ENCODE peak calls at places on chromosome 7, in five cellular contexts. One of them, this sample, is unnamed. For H3K9me3, the result is how much of the 10 kb centered on the place peaks cover.

GRCh38 chr7:98930921-98931320 is 52.6 kb downstream of the TRRAP start:
- DNase-seq in A549: no peak
- DNase-seq in HepG2: no peak
- DNase-seq in GM12878: peak
- DNase-seq in SK-N-SH: no peak
- DNase-seq in this sample: peak

GRCh38 chr7:99061001-99061779 is 82.7 kb downstream of the SMURF1 start:
- DNase-seq in A549: no peak
- DNase-seq in HepG2: no peak
- DNase-seq in GM12878: no peak
- DNase-seq in SK-N-SH: no peak
- DNase-seq in this sample: no peak

GRCh38 chr7:34385385-34385784 is 272.6 kb upstream of the NPSR1 start:
- DNase-seq in A549: no peak
- DNase-seq in HepG2: no peak
- DNase-seq in GM12878: no peak
- DNase-seq in SK-N-SH: no peak
- DNase-seq in this sample: no peak

GRCh38 chr7:2008936-2009540 is 223.7 kb downstream of the MAD1L1 start:
- DNase-seq in A549: no peak
- DNase-seq in HepG2: no peak
- DNase-seq in GM12878: no peak
- DNase-seq in SK-N-SH: peak
- DNase-seq in this sample: no peak

GRCh38 chr7:30348083-30348560 is 63.7 kb downstream of the ZNRF2 start:
- DNase-seq in A549: peak
- DNase-seq in HepG2: peak
- DNase-seq in GM12878: peak
- DNase-seq in SK-N-SH: no peak
- DNase-seq in this sample: peak

GRCh38 chr7:537911-538634 is 18.4 kb upstream of the PDGFA start:
- DNase-seq in A549: peak
- DNase-seq in HepG2: peak
- DNase-seq in GM12878: no peak
- DNase-seq in SK-N-SH: peak
- DNase-seq in this sample: peak

GRCh38 chr7:130071701-130072622 is 1.6 kb downstream of the KLHDC10 start:
- DNase-seq in A549: peak
- DNase-seq in HepG2: peak
- DNase-seq in GM12878: peak
- DNase-seq in SK-N-SH: peak
- DNase-seq in this sample: peak

GRCh38 chr7:1899951-1900762 is 230.1 kb downstream of the ELFN1 start:
- DNase-seq in A549: no peak
- DNase-seq in HepG2: no peak
- DNase-seq in GM12878: no peak
- DNase-seq in SK-N-SH: peak
- DNase-seq in this sample: no peak

GRCh38 chr7:69199661-69200060 is 398.6 kb upstream of the AUTS2 start:
- DNase-seq in A549: no peak
- DNase-seq in HepG2: no peak
- DNase-seq in GM12878: no peak
- DNase-seq in SK-N-SH: no peak
- DNase-seq in this sample: no peak

GRCh38 chr7:93592588-93593266 is 18.2 kb upstream of the CALCR start:
- DNase-seq in A549: no peak
- DNase-seq in HepG2: no peak
- DNase-seq in GM12878: no peak
- DNase-seq in SK-N-SH: no peak
- DNase-seq in this sample: no peak

GRCh38 chr7:2036786-2037185 is 196.0 kb downstream of the MAD1L1 start:
- DNase-seq in A549: no peak
- DNase-seq in HepG2: no peak
- DNase-seq in GM12878: no peak
- DNase-seq in SK-N-SH: peak
- DNase-seq in this sample: no peak

GRCh38 chr7:40531946-40532345 is 397.1 kb downstream of the SUGCT start:
- DNase-seq in A549: no peak
- DNase-seq in HepG2: no peak
- DNase-seq in GM12878: no peak
- DNase-seq in SK-N-SH: no peak
- DNase-seq in this sample: no peak

GRCh38 chr7:65722361-65722792 is 150.5 kb upstream of the VKORC1L1 start:
- DNase-seq in A549: peak
- DNase-seq in HepG2: peak
- DNase-seq in GM12878: peak
- DNase-seq in SK-N-SH: peak
- DNase-seq in this sample: peak

GRCh38 chr7:150842716-150843115 is 9.6 kb upstream of the AOC1 start:
- DNase-seq in A549: no peak
- DNase-seq in HepG2: no peak
- DNase-seq in GM12878: no peak
- DNase-seq in SK-N-SH: no peak
- DNase-seq in this sample: no peak

GRCh38 chr7:1946025-1946424 is 275.9 kb downstream of the ELFN1 start:
- DNase-seq in A549: no peak
- DNase-seq in HepG2: no peak
- DNase-seq in GM12878: no peak
- DNase-seq in SK-N-SH: no peak
- DNase-seq in this sample: no peak

GRCh38 chr7:100007887-100008286 is 7.5 kb upstream of the ZKSCAN1 start:
- DNase-seq in A549: no peak
- DNase-seq in HepG2: no peak
- DNase-seq in GM12878: no peak
- DNase-seq in SK-N-SH: no peak
- DNase-seq in this sample: no peak

GRCh38 chr7:9189683-9190082 is 756.3 kb downstream of the NXPH1 start:
- DNase-seq in A549: no peak
- DNase-seq in HepG2: no peak
- DNase-seq in GM12878: no peak
- DNase-seq in SK-N-SH: no peak
- DNase-seq in this sample: no peak

GRCh38 chr7:129857313-129857712 is 95.4 kb downstream of the UBE2H start:
- DNase-seq in A549: no peak
- DNase-seq in HepG2: no peak
- DNase-seq in GM12878: no peak
- DNase-seq in SK-N-SH: no peak
- DNase-seq in this sample: no peak

GRCh38 chr7:157602156-157602555 is 265.4 kb downstream of the DNAJB6 start:
- DNase-seq in A549: no peak
- DNase-seq in HepG2: no peak
- DNase-seq in GM12878: no peak
- DNase-seq in SK-N-SH: no peak
- DNase-seq in this sample: no peak

GRCh38 chr7:157601530-157601929 is 264.7 kb downstream of the DNAJB6 start:
- DNase-seq in A549: no peak
- DNase-seq in HepG2: no peak
- DNase-seq in GM12878: no peak
- DNase-seq in SK-N-SH: no peak
- DNase-seq in this sample: no peak

GRCh38 chr7:157603716-157604115 is 266.9 kb downstream of the DNAJB6 start:
- DNase-seq in A549: no peak
- DNase-seq in HepG2: no peak
- DNase-seq in GM12878: no peak
- DNase-seq in SK-N-SH: no peak
- DNase-seq in this sample: no peak

GRCh38 chr7:157603005-157603404 is 266.2 kb downstream of the DNAJB6 start:
- DNase-seq in A549: no peak
- DNase-seq in HepG2: no peak
- DNase-seq in GM12878: no peak
- DNase-seq in SK-N-SH: no peak
- DNase-seq in this sample: no peak

GRCh38 chr7:157602581-157602980 is 265.8 kb downstream of the DNAJB6 start:
- DNase-seq in A549: no peak
- DNase-seq in HepG2: no peak
- DNase-seq in GM12878: no peak
- DNase-seq in SK-N-SH: no peak
- DNase-seq in this sample: no peak
- H3K9me3 ChIP-seq in A549: under half
- H3K9me3 ChIP-seq in HepG2: under half
- H3K9me3 ChIP-seq in GM12878: under half
- H3K9me3 ChIP-seq in SK-N-SH: under half
- H3K9me3 ChIP-seq in this sample: half or more

DNA sequence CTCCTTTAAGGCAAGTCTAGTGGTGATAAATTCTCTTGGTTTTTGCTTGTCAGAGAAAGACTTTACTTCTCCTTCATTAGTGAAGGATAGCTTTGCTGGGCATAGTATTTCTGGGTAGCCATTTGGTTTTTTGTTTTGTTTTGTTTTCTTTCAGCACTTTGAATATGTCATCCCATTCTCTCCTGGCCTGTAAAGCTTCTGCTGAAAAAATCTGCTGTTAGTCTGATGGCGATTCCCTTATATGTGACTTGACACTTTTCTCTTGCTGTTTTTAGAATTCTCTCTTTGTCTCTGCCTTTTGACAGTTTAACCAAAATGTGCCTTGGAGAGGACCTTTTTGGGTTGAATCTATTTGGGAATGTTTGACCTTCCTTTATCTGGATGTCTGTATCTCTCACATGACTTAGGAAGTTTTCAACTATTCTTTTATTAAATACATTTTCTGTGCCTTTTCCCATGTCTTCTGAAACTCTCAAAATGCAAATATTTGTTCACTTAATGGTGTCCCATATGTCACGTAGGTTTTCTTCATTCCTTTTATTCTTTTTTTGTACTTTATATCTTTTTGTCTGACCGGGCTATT is 14.7 kb downstream of the TAS2R40 start:
- DNase-seq in A549: no peak
- DNase-seq in HepG2: no peak
- DNase-seq in GM12878: no peak
- DNase-seq in SK-N-SH: no peak
- DNase-seq in this sample: no peak
- TF ChIP-seq SMC3 in A549: no peak
- TF ChIP-seq SMC3 in HepG2: no peak
- TF ChIP-seq SMC3 in GM12878: no peak
- TF ChIP-seq SMC3 in SK-N-SH: no peak
- TF ChIP-seq SMC3 in this sample: no peak

GRCh38 chr7:158235862-158236261 is 351.8 kb downstream of the PTPRN2 start:
- DNase-seq in A549: no peak
- DNase-seq in HepG2: no peak
- DNase-seq in GM12878: no peak
- DNase-seq in SK-N-SH: no peak
- DNase-seq in this sample: no peak

GRCh38 chr7:158238616-158239289 is 348.9 kb downstream of the PTPRN2 start:
- DNase-seq in A549: no peak
- DNase-seq in HepG2: no peak
- DNase-seq in GM12878: no peak
- DNase-seq in SK-N-SH: no peak
- DNase-seq in this sample: no peak

GRCh38 chr7:158237672-158238335 is 349.8 kb downstream of the PTPRN2 start:
- DNase-seq in A549: no peak
- DNase-seq in HepG2: no peak
- DNase-seq in GM12878: no peak
- DNase-seq in SK-N-SH: no peak
- DNase-seq in this sample: no peak

GRCh38 chr7:158239290-158239981 is 348.2 kb downstream of the PTPRN2 start:
- DNase-seq in A549: no peak
- DNase-seq in HepG2: no peak
- DNase-seq in GM12878: no peak
- DNase-seq in SK-N-SH: peak
- DNase-seq in this sample: no peak

DNA sequence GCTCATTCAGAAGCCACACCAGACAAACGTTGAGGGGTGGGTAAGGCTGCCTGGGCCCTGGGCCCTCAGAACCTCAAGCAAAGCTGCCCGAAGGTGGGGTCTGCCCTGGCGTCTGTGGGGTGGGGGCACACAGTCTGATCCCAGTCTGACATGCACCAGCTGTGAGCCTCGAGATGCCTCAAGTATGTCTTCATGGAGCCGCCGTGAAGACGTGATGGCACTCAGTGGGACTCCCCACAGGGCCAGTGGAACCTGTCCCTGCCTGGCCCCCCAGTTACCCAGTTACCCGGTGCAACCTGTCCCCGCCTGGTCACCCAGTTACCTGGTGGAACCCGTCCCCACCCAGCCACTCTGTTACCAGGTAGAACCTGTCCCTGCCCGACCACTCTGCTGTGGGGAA is 351.2 kb downstream of the PTPRN2 start:
- DNase-seq in A549: no peak
- DNase-seq in HepG2: no peak
- DNase-seq in GM12878: no peak
- DNase-seq in SK-N-SH: no peak
- DNase-seq in this sample: no peak
- H3K9me3 ChIP-seq in A549: under half
- H3K9me3 ChIP-seq in HepG2: under half
- H3K9me3 ChIP-seq in GM12878: under half
- H3K9me3 ChIP-seq in SK-N-SH: under half
- H3K9me3 ChIP-seq in this sample: under half

GRCh38 chr7:4879401-4880081 is 4.0 kb downstream of the RADIL start:
- DNase-seq in A549: no peak
- DNase-seq in HepG2: no peak
- DNase-seq in GM12878: no peak
- DNase-seq in SK-N-SH: no peak
- DNase-seq in this sample: no peak
- TF ChIP-seq SMC3 in A549: no peak
- TF ChIP-seq SMC3 in HepG2: no peak
- TF ChIP-seq SMC3 in GM12878: no peak
- TF ChIP-seq SMC3 in SK-N-SH: no peak
- TF ChIP-seq SMC3 in this sample: no peak

DNA sequence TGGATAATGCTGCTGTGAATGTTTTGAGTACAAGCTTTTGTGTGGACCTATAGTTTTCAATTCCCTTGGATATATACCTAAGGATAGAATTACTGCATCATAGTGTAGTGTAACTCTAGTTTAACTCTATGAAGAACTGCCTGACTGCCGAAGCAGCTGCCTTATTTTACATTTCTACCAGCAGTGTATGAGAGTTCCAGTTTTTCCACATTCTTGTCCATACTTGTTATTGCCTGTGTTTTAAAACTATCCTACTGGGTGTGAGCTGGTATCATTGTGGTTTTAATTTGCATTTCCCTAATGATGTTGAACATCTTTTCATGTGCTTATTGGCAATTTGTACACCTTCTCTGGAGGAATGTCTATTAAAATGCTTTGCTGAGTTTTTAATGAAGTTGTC is 15.7 kb downstream of the SEPTIN7 start:
- DNase-seq in A549: no peak
- DNase-seq in HepG2: no peak
- DNase-seq in GM12878: no peak
- DNase-seq in SK-N-SH: no peak
- DNase-seq in this sample: no peak
- H3K9me3 ChIP-seq in A549: under half
- H3K9me3 ChIP-seq in HepG2: under half
- H3K9me3 ChIP-seq in GM12878: under half
- H3K9me3 ChIP-seq in SK-N-SH: under half
- H3K9me3 ChIP-seq in this sample: under half

GRCh38 chr7:3198316-3198715 is 102.7 kb upstream of the SDK1 start:
- DNase-seq in A549: no peak
- DNase-seq in HepG2: no peak
- DNase-seq in GM12878: no peak
- DNase-seq in SK-N-SH: no peak
- DNase-seq in this sample: no peak

GRCh38 chr7:3200504-3200903 is 100.5 kb upstream of the SDK1 start:
- DNase-seq in A549: peak
- DNase-seq in HepG2: peak
- DNase-seq in GM12878: no peak
- DNase-seq in SK-N-SH: peak
- DNase-seq in this sample: peak

GRCh38 chr7:3201937-3202715 is 98.9 kb upstream of the SDK1 start:
- DNase-seq in A549: no peak
- DNase-seq in HepG2: no peak
- DNase-seq in GM12878: no peak
- DNase-seq in SK-N-SH: no peak
- DNase-seq in this sample: no peak

GRCh38 chr7:3204526-3204925 is 96.5 kb upstream of the SDK1 start:
- DNase-seq in A549: no peak
- DNase-seq in HepG2: no peak
- DNase-seq in GM12878: no peak
- DNase-seq in SK-N-SH: no peak
- DNase-seq in this sample: no peak

GRCh38 chr7:3201306-3201705 is 99.7 kb upstream of the SDK1 start:
- DNase-seq in A549: no peak
- DNase-seq in HepG2: no peak
- DNase-seq in GM12878: no peak
- DNase-seq in SK-N-SH: no peak
- DNase-seq in this sample: no peak
- TF ChIP-seq SMC3 in A549: no peak
- TF ChIP-seq SMC3 in HepG2: no peak
- TF ChIP-seq SMC3 in GM12878: no peak
- TF ChIP-seq SMC3 in SK-N-SH: no peak
- TF ChIP-seq SMC3 in this sample: no peak

This sample was measured in IMR-90.